ENCODE peak calls at places on chromosome X, in eight cellular contexts. N is IMR-90, Q is NB4, Y is heart left ventricle, J is prostate gland, E is adrenal gland, O is sigmoid colon, S is uterus. V is an unnamed sample.
A peak's percentile ranks its signal among the peaks of the same experiment; 100 is the strongest.

GRCh38 chrX:49972313-49972712 is 49.9 kb downstream of the CLCN5 start:
- DNase-seq in Y (no peak), N (peak; percentile 28), Q (no peak), S (no peak), O (no peak), J (no peak), E (no peak), V (no peak)

GRCh38 chrX:10356979-10357378 is 200.2 kb downstream of the CLCN4 start:
- DNase-seq in E (no peak), S (no peak), O (no peak), J (no peak), N (peak; percentile 58), Q (no peak), Y (no peak), V (no peak)

GRCh38 chrX:40727599-40728252 is 7.6 kb downstream of the MED14 start:
- DNase-seq in S (no peak), E (peak; percentile 10), O (no peak), Y (no peak), Q (no peak), J (no peak), N (no peak), V (no peak)

GRCh38 chrX:94256396-94256795 is 582.4 kb downstream of the FAM133A start:
- DNase-seq in E (no peak), N (no peak), Y (no peak), J (no peak), Q (no peak), S (no peak), O (no peak), V (no peak)

GRCh38 chrX:95059909-95060308 is 1385.9 kb downstream of the FAM133A start:
- DNase-seq in E (no peak), O (no peak), Y (no peak), S (no peak), N (no peak), J (no peak), Q (no peak), V (no peak)

GRCh38 chrX:84187501-84188319 is at the start of gene RPS6KA6:
- DNase-seq in S (peak; percentile 33), O (peak; percentile 68), E (peak; percentile 47), Y (peak; percentile 21), N (peak; percentile 22), J (peak; percentile 22), Q (no peak), V (no peak)

GRCh38 chrX:69613946-69614345 is 2.0 kb upstream of the EDA start:
- DNase-seq in S (no peak), J (peak; percentile 4), E (no peak), O (no peak), N (no peak), Q (no peak), Y (no peak), V (no peak)

GRCh38 chrX:68789966-68790365 is 38.9 kb upstream of the EFNB1 start:
- DNase-seq in Y (no peak), Q (no peak), N (no peak), O (no peak), E (no peak), S (no peak), J (no peak), V (no peak)

GRCh38 chrX:129932792-129933321 is 26.9 kb downstream of the UTP14A start:
- DNase-seq in Y (peak; percentile 47), J (no peak), O (peak; percentile 71), N (no peak), Q (peak; percentile 40), S (peak; percentile 40), E (peak; percentile 54), V (no peak)

DNA sequence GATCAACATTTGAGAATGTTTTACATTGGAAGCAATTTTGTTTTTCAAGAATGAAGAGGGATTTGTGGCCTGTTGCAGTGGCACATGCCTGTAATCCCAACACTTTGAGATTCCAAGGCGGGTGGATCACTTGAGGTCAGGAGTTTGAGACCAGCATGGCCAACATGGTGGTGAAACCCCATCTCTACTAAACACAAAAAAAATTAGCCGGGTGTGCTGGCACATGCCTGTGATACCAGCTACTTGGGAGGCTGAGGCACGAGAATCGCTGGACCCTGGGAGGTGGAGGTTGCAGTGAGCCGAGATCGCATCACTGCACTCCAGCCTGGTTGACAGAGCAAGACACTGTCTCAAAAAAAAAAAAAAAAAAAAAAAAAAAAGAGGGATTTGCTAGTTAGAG is 127.8 kb downstream of the RPA4 start:
- DNase-seq in J (no peak), N (no peak), Y (no peak), E (no peak), O (peak; percentile 58), S (no peak), Q (no peak), V (no peak)
- TF ChIP-seq POLR2A in J (no peak), N (no peak), Y (no peak), E (no peak), O (no peak), S (no peak), Q (no peak), V (no peak)

GRCh38 chrX:22662776-22663175 is 337.0 kb upstream of the DDX53 start:
- DNase-seq in Q (no peak), N (no peak), Y (no peak), E (no peak), O (no peak), J (no peak), S (no peak), V (no peak)
- TF ChIP-seq CTCF in Q (no peak), N (no peak), Y (no peak), E (no peak), O (no peak), J (no peak), S (no peak), V (no peak)

DNA sequence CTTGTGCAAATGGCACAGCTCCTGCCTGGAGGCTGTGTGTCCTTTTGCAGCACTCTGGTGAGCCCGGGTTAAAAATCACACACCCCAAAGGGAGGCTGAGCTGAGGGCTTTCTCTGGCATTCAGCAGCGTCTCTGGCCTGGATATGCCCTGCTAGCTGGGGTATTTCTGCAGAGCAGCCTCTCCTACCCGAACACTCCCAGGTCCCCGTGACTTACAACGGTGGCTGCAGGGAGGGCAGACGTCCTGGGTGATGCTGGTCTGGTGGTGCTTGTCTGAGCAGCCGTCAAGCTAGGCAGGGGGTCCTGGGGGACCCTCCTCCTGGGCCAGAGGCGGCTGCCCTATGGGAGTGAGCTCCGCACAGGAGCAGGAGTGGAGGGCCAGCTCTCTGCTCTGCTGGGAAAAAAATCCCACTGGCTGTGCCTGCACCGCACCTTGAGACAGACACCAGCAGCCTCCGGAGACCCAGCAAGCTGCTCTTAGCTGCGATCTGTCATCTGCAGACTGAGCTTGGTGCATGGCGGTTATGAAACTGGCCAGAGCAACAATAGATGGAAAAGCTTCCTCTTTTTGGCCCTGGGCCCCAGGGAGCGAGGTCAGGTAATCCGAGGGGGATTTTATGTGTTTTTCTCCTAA is 41.3 kb upstream of the ASMTL start:
- DNase-seq in E (peak; percentile 34), O (no peak), Y (no peak), N (no peak), J (no peak), Q (peak; percentile 92), S (no peak), V (no peak)
- H3K4me3 ChIP-seq in E (no peak overlapping the region), O (no peak overlapping the region), Y (no peak overlapping the region), N (no peak overlapping the region), J (no peak overlapping the region), Q (peak overlapping the region; percentile 46), S (no peak overlapping the region), V (no peak overlapping the region)

DNA sequence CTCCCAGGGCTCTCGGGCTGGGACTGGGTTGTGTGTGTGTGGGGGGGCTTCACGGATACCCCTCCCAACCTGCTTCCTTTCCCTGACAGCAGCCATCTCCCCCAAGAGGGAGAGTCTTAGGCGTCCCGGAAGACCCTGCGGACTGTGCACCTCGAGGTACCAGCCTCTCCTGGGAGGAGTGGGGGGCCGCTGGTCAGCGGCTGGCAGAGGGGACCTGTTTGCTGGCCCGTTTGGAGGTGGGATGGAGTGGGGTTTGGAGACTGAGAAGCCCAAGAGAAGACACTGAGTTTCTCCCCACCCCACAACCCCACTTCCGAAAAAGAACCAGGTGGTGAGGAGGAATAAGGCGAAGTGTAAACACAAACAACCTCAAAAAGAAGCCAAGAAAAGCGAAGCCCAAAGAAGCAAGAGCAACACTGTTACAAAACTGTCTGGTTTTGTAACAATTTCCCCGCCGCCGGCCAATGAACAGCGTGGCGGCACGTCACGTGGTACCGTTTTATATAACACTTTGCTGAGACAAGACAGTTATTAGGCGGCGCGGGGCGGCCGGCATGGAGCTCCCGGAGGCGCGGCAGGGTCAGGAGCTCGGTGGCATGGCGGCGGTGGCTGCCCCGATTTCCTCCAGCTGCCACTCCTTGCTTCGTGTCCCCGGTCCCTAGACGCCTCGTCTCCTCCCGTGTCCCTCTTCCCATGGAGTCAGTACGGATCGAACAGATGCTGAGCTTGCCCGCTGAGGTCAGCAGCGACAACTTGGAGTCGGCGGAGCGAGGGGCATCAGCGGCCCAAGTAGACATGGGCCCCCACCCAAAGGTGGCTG is at the start of gene LONRF3:
- DNase-seq in J (peak; percentile 68), E (peak; percentile 85), N (peak; percentile 3), O (peak; percentile 94), Y (peak; percentile 83), Q (peak; percentile 86), S (peak; percentile 76), V (peak; percentile 80)
- TF ChIP-seq POLR2A in J (peak; percentile 79), E (peak; percentile 90), N (no peak), O (peak; percentile 94), Y (peak; percentile 78), Q (peak; percentile 94), S (peak; percentile 71), V (no peak)

GRCh38 chrX:108019382-108019857 is 25.4 kb upstream of the VSIG1 start:
- DNase-seq in Q (no peak), N (no peak), S (no peak), Y (no peak), E (no peak), O (no peak), J (no peak), V (no peak)

GRCh38 chrX:108018659-108019381 is 26.0 kb upstream of the VSIG1 start:
- DNase-seq in N (no peak), J (no peak), Y (no peak), Q (no peak), S (no peak), E (no peak), O (no peak), V (no peak)

GRCh38 chrX:108022491-108023089 is 22.3 kb upstream of the VSIG1 start:
- DNase-seq in N (peak; percentile 5), O (no peak), J (no peak), E (no peak), Q (no peak), Y (no peak), S (no peak), V (no peak)

GRCh38 chrX:108025954-108026616 is 18.8 kb upstream of the VSIG1 start:
- DNase-seq in Q (no peak), J (no peak), E (no peak), Y (no peak), O (no peak), N (no peak), S (no peak), V (no peak)

GRCh38 chrX:108020631-108021030 is 24.2 kb upstream of the VSIG1 start:
- DNase-seq in S (no peak), O (no peak), J (no peak), Y (no peak), E (peak; percentile 1), Q (peak; percentile 20), N (peak; percentile 28), V (no peak)
- TF ChIP-seq CTCF in S (no peak), O (peak; percentile 30), J (peak; percentile 26), Y (peak; percentile 34), E (peak; percentile 28), Q (peak; percentile 41), N (peak; percentile 58), V (no peak)

DNA sequence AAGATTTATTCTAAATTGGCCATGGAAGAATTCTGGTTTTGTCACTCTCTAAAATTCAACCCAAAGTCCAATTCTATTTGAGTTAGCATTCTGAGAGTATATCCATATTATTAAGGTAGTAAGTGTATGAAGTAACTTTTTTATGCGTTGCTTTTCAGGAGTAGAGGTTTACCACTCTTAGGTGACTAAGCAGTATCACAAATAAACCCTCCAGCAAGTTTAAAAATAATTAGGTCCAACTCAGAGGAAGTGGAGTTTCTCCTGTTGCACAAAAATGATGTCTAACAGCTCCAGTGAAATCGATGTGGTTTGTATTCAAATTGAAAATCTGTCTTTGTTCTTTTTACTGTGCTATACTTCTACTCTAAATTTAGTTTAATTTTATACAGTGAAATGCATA is 6.6 kb downstream of the SCML1 start:
- DNase-seq in O (no peak), J (no peak), N (peak; percentile 20), Y (no peak), S (no peak), E (no peak), Q (no peak), V (no peak)
- H3K4me3 ChIP-seq in O (no peak overlapping the region), J (no peak overlapping the region), N (no peak overlapping the region), Y (no peak overlapping the region), S (no peak overlapping the region), E (no peak overlapping the region), Q (no peak overlapping the region), V (no peak overlapping the region)

V was measured in lower leg skin.